ENCODE peak calls at places on chromosomes 4 and X, in six cellular contexts. W is effector memory CD8-positive, alpha-beta T cell; V is activated CD4-positive, alpha-beta memory T cell treated with anti-CD3 and anti-CD28 coated beads, Interleukin-2, amount 10 ng/mL, durations not matched to agents 7 days and 5 days; Q is effector CD8-positive, alpha-beta T cell; B is NCI-H69; M is fibroblast of the conjunctiva. Z is an unnamed sample.

GRCh38 chr4:89298160-89298559 is 9.4 kb downstream of the GPRIN3 start:
- DNase-seq in W (peak), V (peak), Q (peak), B (peak), M (no peak), Z (no peak)

GRCh38 chrX:44012484-44013096 is 39.4 kb upstream of the NDP start:
- DNase-seq in W (peak), V (peak), Q (no peak), B (no peak), M (peak), Z (no peak)

GRCh38 chr4:168876106-168876505 is 133.9 kb downstream of the CBR4 start:
- DNase-seq in W (no peak), V (no peak), Q (no peak), B (no peak), M (no peak), Z (no peak)

GRCh38 chr4:111960241-111960667 is 185.0 kb upstream of the FAM241A start:
- DNase-seq in W (no peak), V (no peak), Q (no peak), B (no peak), M (no peak), Z (no peak)

GRCh38 chr4:184310171-184310567 is 92.5 kb upstream of the ENPP6 start:
- DNase-seq in W (peak), V (peak), Q (no peak), B (peak), M (no peak), Z (no peak)

GRCh38 chr4:151195801-151196200 is 81.2 kb upstream of the PRSS48 start:
- DNase-seq in W (no peak), V (no peak), Q (no peak), B (no peak), M (peak), Z (no peak)

GRCh38 chr4:88697113-88697512 is 516 bp downstream of the NAP1L5 start:
- DNase-seq in W (peak), V (no peak), Q (no peak), B (no peak), M (no peak), Z (no peak)

GRCh38 chr4:173498023-173498422 is 32.0 kb downstream of the HAND2 start:
- DNase-seq in W (no peak), V (no peak), Q (no peak), B (no peak), M (no peak), Z (no peak)

GRCh38 chr4:37225778-37226177 is 18.8 kb upstream of the NWD2 start:
- DNase-seq in W (no peak), V (no peak), Q (no peak), B (no peak), M (no peak), Z (no peak)

GRCh38 chr4:121551881-121552280 is 144.9 kb downstream of the ANXA5 start:
- DNase-seq in W (no peak), V (no peak), Q (no peak), B (no peak), M (peak), Z (no peak)

GRCh38 chrX:30576881-30577280 is 685 bp downstream of the TASL start:
- DNase-seq in W (no peak), V (no peak), Q (no peak), B (no peak), M (no peak), Z (no peak)

GRCh38 chr4:6884341-6884870 is 25.2 kb upstream of the TBC1D14 start:
- DNase-seq in W (no peak), V (no peak), Q (no peak), B (peak), M (no peak), Z (no peak)

GRCh38 chrX:63250253-63250868 is 100.8 kb downstream of the SPIN4 start:
- DNase-seq in W (peak), V (peak), Q (no peak), B (no peak), M (peak), Z (peak)

GRCh38 chr4:53840643-53841042 is 223.8 kb downstream of the CHIC2 start:
- DNase-seq in W (no peak), V (no peak), Q (no peak), B (no peak), M (no peak), Z (no peak)

GRCh38 chr4:7778524-7779193 is 161.0 kb downstream of the AFAP1 start:
- DNase-seq in W (no peak), V (no peak), Q (no peak), B (no peak), M (no peak), Z (no peak)

GRCh38 chr4:14863420-14864364 is 138.6 kb upstream of the CPEB2 start:
- DNase-seq in W (no peak), V (no peak), Q (no peak), B (no peak), M (peak), Z (no peak)

GRCh38 chr4:12729384-12729783 is 754.8 kb downstream of the RAB28 start:
- DNase-seq in W (no peak), V (no peak), Q (no peak), B (peak), M (peak), Z (no peak)

GRCh38 chr4:2402053-2402452 is 16.4 kb downstream of the ZFYVE28 start:
- DNase-seq in W (no peak), V (peak), Q (no peak), B (peak), M (no peak), Z (peak)

GRCh38 chr4:108115168-108115526 is 53.6 kb downstream of the LEF1 start:
- DNase-seq in W (no peak), V (no peak), Q (no peak), B (no peak), M (no peak), Z (no peak)

GRCh38 chr4:83947811-83948210 is 411.9 kb downstream of the GPAT3 start:
- DNase-seq in W (no peak), V (no peak), Q (no peak), B (peak), M (no peak), Z (no peak)

GRCh38 chr4:125434136-125434535 is 119.4 kb downstream of the FAT4 start:
- DNase-seq in W (no peak), V (no peak), Q (no peak), B (no peak), M (peak), Z (no peak)

GRCh38 chr4:17580969-17581368 is 4.0 kb downstream of the LAP3 start:
- DNase-seq in W (no peak), V (no peak), Q (no peak), B (no peak), M (no peak), Z (no peak)

GRCh38 chrX:70970482-70970999 is 39.6 kb upstream of the SLC7A3 start:
- DNase-seq in W (no peak), V (no peak), Q (no peak), B (peak), M (no peak), Z (no peak)

GRCh38 chr4:98557497-98557896 is 100.9 kb downstream of the TSPAN5 start:
- DNase-seq in W (no peak), V (no peak), Q (no peak), B (peak), M (peak), Z (no peak)

GRCh38 chr4:7371122-7371941 is 63.4 kb downstream of the PSAPL1 start:
- DNase-seq in W (no peak), V (no peak), Q (no peak), B (no peak), M (no peak), Z (no peak)

GRCh38 chr4:156794863-156795262 is 176.7 kb downstream of the PDGFC start:
- DNase-seq in W (no peak), V (no peak), Q (no peak), B (peak), M (no peak), Z (no peak)

GRCh38 chr4:95585016-95585695 is 36.4 kb upstream of the UNC5C start:
- DNase-seq in W (no peak), V (no peak), Q (no peak), B (no peak), M (no peak), Z (no peak)

GRCh38 chr4:19382993-19383392 is 868.7 kb upstream of the SLIT2 start:
- DNase-seq in W (no peak), V (no peak), Q (no peak), B (peak), M (peak), Z (no peak)

GRCh38 chr4:166279261-166279660 is 406.2 kb downstream of the TLL1 start:
- DNase-seq in W (no peak), V (no peak), Q (no peak), B (peak), M (no peak), Z (no peak)

GRCh38 chrX:28843817-28844216 is 256.6 kb downstream of the IL1RAPL1 start:
- DNase-seq in W (no peak), V (no peak), Q (no peak), B (no peak), M (no peak), Z (no peak)

GRCh38 chrX:3663576-3664290 is 49.7 kb downstream of the PRKX start:
- DNase-seq in W (no peak), V (no peak), Q (no peak), B (no peak), M (no peak), Z (no peak)